ENCODE peak calls at places on chromosomes 4 and X, in eight cellular contexts. U is ELF-1, T is NCI-H1105, M is sigmoid colon, Z is NCI-H82, H is iris pigment epithelial cell, W is left ventricle myocardium superior, G is NCI-H446. V is an unnamed sample.

GRCh38 chr4:2186133-2186864 is 55.6 kb downstream of the HAUS3 start:
- DNase-seq in H (peak), T (peak), M (no peak), U (peak), G (peak), Z (peak), W (no peak), V (peak)

GRCh38 chrX:118420462-118420861 is 74.6 kb downstream of the WDR44 start:
- DNase-seq in G (no peak), T (no peak), Z (peak), M (no peak), W (no peak), U (no peak), H (peak), V (peak)

GRCh38 chr4:44446801-44447562 is 1.6 kb downstream of the KCTD8 start:
- DNase-seq in U (peak), G (peak), T (no peak), M (peak), Z (peak), W (no peak), H (no peak), V (no peak)

GRCh38 chrX:72495041-72495440 is 77.6 kb downstream of the HDAC8 start:
- DNase-seq in Z (no peak), M (no peak), T (no peak), G (no peak), H (no peak), W (no peak), U (no peak), V (no peak)

GRCh38 chr4:148854203-148854602 is 412.0 kb upstream of the NR3C2 start:
- DNase-seq in Z (no peak), W (no peak), G (no peak), H (no peak), T (no peak), M (no peak), U (no peak), V (no peak)

GRCh38 chrX:85836868-85837267 is 210.5 kb downstream of the CHM start:
- DNase-seq in U (no peak), M (no peak), T (no peak), H (peak), W (no peak), Z (peak), G (peak), V (no peak)

GRCh38 chr4:175891863-175892262 is 79.8 kb upstream of the GPM6A start:
- DNase-seq in M (no peak), U (no peak), Z (peak), G (peak), W (no peak), T (peak), H (peak), V (peak)

GRCh38 chr4:55445921-55446577 is 50.3 kb downstream of the TMEM165 start:
- DNase-seq in W (no peak), Z (no peak), U (no peak), H (peak), T (no peak), G (no peak), M (no peak), V (peak)

GRCh38 chr4:120215350-120215749 is 148.7 kb upstream of the MAD2L1 start:
- DNase-seq in M (no peak), T (no peak), G (no peak), Z (no peak), W (no peak), H (peak), U (no peak), V (no peak)

GRCh38 chr4:122500852-122501501 is 44.5 kb upstream of the IL2 start:
- DNase-seq in G (peak), U (no peak), W (no peak), T (peak), H (peak), Z (no peak), M (no peak), V (no peak)

GRCh38 chr4:166862032-166862431 is 372.3 kb downstream of the SPOCK3 start:
- DNase-seq in Z (no peak), W (no peak), T (no peak), M (no peak), G (no peak), U (no peak), H (no peak), V (no peak)

GRCh38 chrX:28888421-28888820 is 301.2 kb downstream of the IL1RAPL1 start:
- DNase-seq in Z (no peak), M (no peak), U (no peak), T (no peak), W (no peak), H (peak), G (no peak), V (no peak)

GRCh38 chrX:15749642-15750610 is 11.9 kb downstream of the CA5B start:
- DNase-seq in W (no peak), U (no peak), T (no peak), M (no peak), G (no peak), Z (no peak), H (peak), V (peak)

GRCh38 chrX:78574306-78574705 is 84.8 kb downstream of the RTL3 start:
- DNase-seq in U (no peak), H (no peak), G (no peak), W (no peak), Z (no peak), T (no peak), M (no peak), V (no peak)

GRCh38 chrX:119694601-119695534 is 1.9 kb upstream of the SEPTIN6 start:
- DNase-seq in H (no peak), M (peak), G (no peak), U (peak), W (no peak), T (no peak), Z (no peak), V (no peak)

GRCh38 chrX:71532078-71532752 is 689 bp upstream of the OGT start:
- DNase-seq in H (peak), T (no peak), G (no peak), Z (peak), U (no peak), M (no peak), W (no peak), V (peak)

GRCh38 chr4:106691749-106692148 is 323.2 kb upstream of the GIMD1 start:
- DNase-seq in G (no peak), U (no peak), T (no peak), W (no peak), Z (no peak), M (no peak), H (no peak), V (peak)

GRCh38 chr4:144646523-144647094 is 653 bp downstream of the HHIP start:
- DNase-seq in H (no peak), M (no peak), T (no peak), W (no peak), U (peak), Z (peak), G (no peak), V (peak)

GRCh38 chr4:88939697-88940096 is 117.3 kb downstream of the FAM13A start:
- DNase-seq in M (no peak), H (peak), U (no peak), W (no peak), T (no peak), G (no peak), Z (no peak), V (no peak)

GRCh38 chrX:66163849-66164401 is at the start of gene HEPH:
- DNase-seq in T (no peak), M (no peak), Z (no peak), G (no peak), U (peak), W (no peak), H (no peak), V (no peak)

GRCh38 chr4:19888587-19888986 is 363.1 kb upstream of the SLIT2 start:
- DNase-seq in W (no peak), T (no peak), M (no peak), Z (no peak), H (no peak), U (no peak), G (no peak), V (no peak)

GRCh38 chr4:2923678-2924173 is 39.5 kb downstream of the NOP14 start:
- DNase-seq in T (no peak), H (no peak), W (peak), U (no peak), Z (no peak), M (no peak), G (no peak), V (no peak)

GRCh38 chr4:67603310-67604028 is 44.9 kb downstream of the STAP1 start:
- DNase-seq in M (no peak), W (no peak), U (no peak), T (no peak), G (no peak), H (no peak), Z (no peak), V (no peak)

GRCh38 chrX:24282381-24283121 is 31.3 kb downstream of the SUPT20HL2 start:
- DNase-seq in H (no peak), M (peak), T (no peak), U (peak), W (no peak), Z (no peak), G (no peak), V (peak)

GRCh38 chr4:76036855-76037254 is 985 bp upstream of the CXCL11 start:
- DNase-seq in H (no peak), Z (peak), U (no peak), T (no peak), G (no peak), M (no peak), W (no peak), V (no peak)

GRCh38 chr4:169530048-169530447 is 82.3 kb downstream of the NEK1 start:
- DNase-seq in G (no peak), W (no peak), U (no peak), M (no peak), H (no peak), Z (no peak), T (no peak), V (no peak)

GRCh38 chrX:48490661-48491060 is 14.7 kb downstream of the FTSJ1 start:
- DNase-seq in U (no peak), M (no peak), Z (no peak), G (no peak), W (no peak), T (no peak), H (peak), V (peak)

GRCh38 chrX:153649178-153649914 is 2.3 kb downstream of the DUSP9 start:
- DNase-seq in W (peak), G (peak), H (no peak), U (peak), M (peak), Z (peak), T (no peak), V (peak)

GRCh38 chr4:25913056-25913850 is 767 bp upstream of the SMIM20 start:
- DNase-seq in H (peak), G (no peak), U (peak), Z (peak), M (peak), T (no peak), W (peak), V (no peak)

GRCh38 chrX:18935893-18936292 is 48.0 kb downstream of the PHKA2 start:
- DNase-seq in H (no peak), W (no peak), M (no peak), U (no peak), T (no peak), G (no peak), Z (no peak), V (no peak)

GRCh38 chr4:75895744-75896314 is 6.4 kb downstream of the PPEF2 start:
- DNase-seq in U (peak), T (no peak), Z (peak), H (peak), W (no peak), M (no peak), G (peak), V (peak)

GRCh38 chrX:38816158-38816557 is 14.9 kb downstream of the MID1IP1 start:
- DNase-seq in M (no peak), H (peak), T (no peak), W (no peak), U (no peak), Z (no peak), G (no peak), V (no peak)

GRCh38 chr4:156673483-156673882 is 298.1 kb downstream of the PDGFC start:
- DNase-seq in M (no peak), W (no peak), Z (no peak), U (no peak), G (peak), H (peak), T (no peak), V (peak)

GRCh38 chr4:8739357-8739756 is 132.3 kb downstream of the HMX1 start:
- DNase-seq in U (no peak), M (peak), T (no peak), G (no peak), H (no peak), W (no peak), Z (no peak), V (no peak)

GRCh38 chr4:10619220-10619619 is 65.3 kb downstream of the CLNK start:
- DNase-seq in W (no peak), H (peak), G (peak), T (peak), M (no peak), U (peak), Z (no peak), V (peak)

GRCh38 chr4:79697444-79697843 is 289.4 kb upstream of the GK2 start:
- DNase-seq in W (no peak), M (no peak), H (no peak), G (no peak), T (no peak), U (no peak), Z (no peak), V (no peak)

V was measured in ELR.